ENCODE peak calls at places on chromosomes 1 and 21, in seven cellular contexts. One of them, this sample, is unnamed.

GRCh38 chr1:63127376-63127775 is 195.0 kb upstream of the FOXD3 start:
- DNase-seq in HL-60: no peak
- DNase-seq in stomach: no peak
- DNase-seq in astrocyte of the cerebellum: no peak
- DNase-seq in fibroblast of the aortic adventitia: no peak
- DNase-seq in GM12864: no peak
- DNase-seq in PC-3: no peak
- DNase-seq in this sample: peak

GRCh38 chr1:9238550-9238949 is 4.0 kb downstream of the H6PD start:
- DNase-seq in stomach: no peak
- DNase-seq in HL-60: no peak
- DNase-seq in PC-3: no peak
- DNase-seq in astrocyte of the cerebellum: no peak
- DNase-seq in fibroblast of the aortic adventitia: no peak
- DNase-seq in GM12864: no peak
- DNase-seq in this sample: peak

GRCh38 chr1:151549199-151549598 is 9.1 kb downstream of the TUFT1 start:
- DNase-seq in PC-3: no peak
- DNase-seq in astrocyte of the cerebellum: no peak
- DNase-seq in HL-60: no peak
- DNase-seq in GM12864: no peak
- DNase-seq in stomach: no peak
- DNase-seq in fibroblast of the aortic adventitia: no peak
- DNase-seq in this sample: no peak

GRCh38 chr1:10514490-10515235 is 39.9 kb downstream of the PEX14 start:
- DNase-seq in stomach: no peak
- DNase-seq in astrocyte of the cerebellum: no peak
- DNase-seq in PC-3: peak
- DNase-seq in HL-60: no peak
- DNase-seq in fibroblast of the aortic adventitia: peak
- DNase-seq in GM12864: no peak
- DNase-seq in this sample: peak

GRCh38 chr1:26156285-26157038 is 2.4 kb upstream of the FAM110D start:
- DNase-seq in HL-60: no peak
- DNase-seq in stomach: no peak
- DNase-seq in PC-3: no peak
- DNase-seq in astrocyte of the cerebellum: no peak
- DNase-seq in GM12864: no peak
- DNase-seq in fibroblast of the aortic adventitia: no peak
- DNase-seq in this sample: no peak

GRCh38 chr1:229339520-229339919 is 3.3 kb downstream of the CCSAP start:
- DNase-seq in fibroblast of the aortic adventitia: no peak
- DNase-seq in PC-3: peak
- DNase-seq in astrocyte of the cerebellum: no peak
- DNase-seq in stomach: no peak
- DNase-seq in GM12864: no peak
- DNase-seq in HL-60: no peak
- DNase-seq in this sample: no peak

GRCh38 chr1:94335950-94336349 is 82.2 kb upstream of the ABCD3 start:
- DNase-seq in astrocyte of the cerebellum: peak
- DNase-seq in GM12864: peak
- DNase-seq in stomach: peak
- DNase-seq in HL-60: peak
- DNase-seq in fibroblast of the aortic adventitia: peak
- DNase-seq in PC-3: peak
- DNase-seq in this sample: peak

GRCh38 chr1:112956503-112957132 is 622 bp upstream of the SLC16A1 start:
- DNase-seq in fibroblast of the aortic adventitia: no peak
- DNase-seq in GM12864: no peak
- DNase-seq in PC-3: no peak
- DNase-seq in astrocyte of the cerebellum: no peak
- DNase-seq in stomach: no peak
- DNase-seq in HL-60: no peak
- DNase-seq in this sample: no peak

GRCh38 chr1:18667333-18667732 is 36.7 kb downstream of the PAX7 start:
- DNase-seq in stomach: no peak
- DNase-seq in astrocyte of the cerebellum: no peak
- DNase-seq in PC-3: no peak
- DNase-seq in HL-60: no peak
- DNase-seq in GM12864: no peak
- DNase-seq in fibroblast of the aortic adventitia: no peak
- DNase-seq in this sample: no peak

GRCh38 chr1:74205236-74205635 is 7.2 kb downstream of the FPGT start:
- DNase-seq in PC-3: no peak
- DNase-seq in fibroblast of the aortic adventitia: peak
- DNase-seq in astrocyte of the cerebellum: no peak
- DNase-seq in GM12864: no peak
- DNase-seq in stomach: no peak
- DNase-seq in HL-60: no peak
- DNase-seq in this sample: no peak

GRCh38 chr1:10733967-10734366 is 62.5 kb downstream of the CASZ1 start:
- DNase-seq in stomach: no peak
- DNase-seq in HL-60: no peak
- DNase-seq in PC-3: no peak
- DNase-seq in fibroblast of the aortic adventitia: no peak
- DNase-seq in GM12864: no peak
- DNase-seq in astrocyte of the cerebellum: no peak
- DNase-seq in this sample: no peak

GRCh38 chr1:185238447-185238846 is 78.6 kb downstream of the IVNS1ABP start:
- DNase-seq in PC-3: peak
- DNase-seq in fibroblast of the aortic adventitia: peak
- DNase-seq in astrocyte of the cerebellum: no peak
- DNase-seq in stomach: no peak
- DNase-seq in GM12864: no peak
- DNase-seq in HL-60: no peak
- DNase-seq in this sample: peak

GRCh38 chr21:39451332-39452206 is at the start of gene SH3BGR:
- DNase-seq in stomach: no peak
- DNase-seq in PC-3: peak
- DNase-seq in astrocyte of the cerebellum: no peak
- DNase-seq in fibroblast of the aortic adventitia: peak
- DNase-seq in HL-60: no peak
- DNase-seq in GM12864: no peak
- DNase-seq in this sample: no peak

GRCh38 chr1:20250346-20250989 is 40.2 kb upstream of the VWA5B1 start:
- DNase-seq in PC-3: peak
- DNase-seq in fibroblast of the aortic adventitia: peak
- DNase-seq in HL-60: no peak
- DNase-seq in stomach: peak
- DNase-seq in astrocyte of the cerebellum: no peak
- DNase-seq in GM12864: no peak
- DNase-seq in this sample: peak

GRCh38 chr21:33428669-33429068 is 25.5 kb downstream of the IFNGR2 start:
- DNase-seq in PC-3: peak
- DNase-seq in fibroblast of the aortic adventitia: peak
- DNase-seq in HL-60: no peak
- DNase-seq in GM12864: no peak
- DNase-seq in astrocyte of the cerebellum: no peak
- DNase-seq in stomach: no peak
- DNase-seq in this sample: peak

GRCh38 chr1:38776466-38776865 is 83.1 kb downstream of the RRAGC start:
- DNase-seq in fibroblast of the aortic adventitia: no peak
- DNase-seq in PC-3: no peak
- DNase-seq in stomach: no peak
- DNase-seq in astrocyte of the cerebellum: no peak
- DNase-seq in HL-60: no peak
- DNase-seq in GM12864: no peak
- DNase-seq in this sample: no peak

DNA sequence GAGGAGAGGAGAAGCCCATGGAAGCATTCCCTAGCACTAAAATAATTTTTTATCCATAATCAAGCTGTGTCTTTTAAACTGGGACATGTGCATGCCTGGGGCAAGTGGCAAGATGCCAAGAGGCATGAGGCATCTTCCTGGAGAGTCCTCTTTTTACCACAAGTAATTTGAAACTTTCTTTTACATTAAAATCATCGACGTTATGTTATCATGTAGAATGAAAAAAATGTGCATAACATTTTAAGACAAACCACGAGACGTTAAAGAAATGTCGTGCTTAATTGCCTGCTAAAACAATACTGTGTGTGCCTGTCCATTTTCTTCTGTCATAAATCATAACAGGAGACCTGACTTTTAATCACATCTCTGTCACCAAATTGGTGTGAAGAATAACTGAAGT is 1.5 kb downstream of the STYXL2 start:
- DNase-seq in PC-3: peak
- DNase-seq in astrocyte of the cerebellum: peak
- DNase-seq in fibroblast of the aortic adventitia: peak
- DNase-seq in HL-60: no peak
- DNase-seq in stomach: no peak
- DNase-seq in GM12864: no peak
- DNase-seq in this sample: peak
- H3K4me3 ChIP-seq in PC-3: peak
- H3K4me3 ChIP-seq in astrocyte of the cerebellum: no peak
- H3K4me3 ChIP-seq in fibroblast of the aortic adventitia: no peak
- H3K4me3 ChIP-seq in HL-60: no peak
- H3K4me3 ChIP-seq in stomach: no peak
- H3K4me3 ChIP-seq in GM12864: no peak
- H3K4me3 ChIP-seq in this sample: no peak

DNA sequence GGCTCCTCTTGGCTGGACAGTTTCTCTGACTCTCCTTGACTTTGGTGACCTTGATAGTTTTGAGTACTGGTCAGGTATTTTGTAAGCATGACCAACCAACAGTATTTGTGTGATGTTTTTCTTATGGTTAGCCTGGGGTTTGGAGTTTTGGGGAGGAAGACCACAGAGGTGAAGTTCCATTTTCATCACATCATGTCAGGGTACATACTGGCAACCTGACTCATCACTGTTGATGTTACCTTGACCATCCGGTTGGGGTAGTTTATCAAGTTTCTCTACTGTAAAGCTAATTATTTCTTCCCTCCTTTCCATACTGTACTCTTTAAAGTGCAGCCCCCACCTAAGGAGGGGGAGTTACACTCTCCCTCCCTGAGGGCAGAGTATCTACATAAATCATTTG is 13.4 kb downstream of the OSCP1 start:
- DNase-seq in fibroblast of the aortic adventitia: no peak
- DNase-seq in GM12864: no peak
- DNase-seq in PC-3: peak
- DNase-seq in astrocyte of the cerebellum: peak
- DNase-seq in stomach: no peak
- DNase-seq in HL-60: no peak
- DNase-seq in this sample: no peak
- TF ChIP-seq CTCF in fibroblast of the aortic adventitia: no peak
- TF ChIP-seq CTCF in GM12864: no peak
- TF ChIP-seq CTCF in PC-3: no peak
- TF ChIP-seq CTCF in astrocyte of the cerebellum: no peak
- TF ChIP-seq CTCF in stomach: no peak
- TF ChIP-seq CTCF in HL-60: no peak
- TF ChIP-seq CTCF in this sample: no peak

DNA sequence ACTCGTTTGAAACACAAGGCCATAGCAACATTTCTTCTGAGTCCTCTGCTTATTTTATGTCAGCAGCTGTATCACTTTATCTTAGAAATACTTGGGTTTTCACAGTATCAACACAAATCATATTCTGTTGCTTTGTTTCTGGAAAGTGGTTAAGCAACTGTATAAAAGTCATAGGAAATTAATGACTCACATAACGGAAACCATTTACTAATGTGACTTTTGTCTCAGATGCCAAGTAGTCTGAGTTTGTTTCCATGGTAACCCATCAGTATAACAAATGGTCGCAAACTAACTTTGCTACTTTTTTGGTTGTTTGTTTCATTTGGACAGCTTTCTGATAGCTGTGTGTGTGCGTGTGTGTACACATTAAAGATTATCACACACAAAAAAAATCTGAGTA is 31.0 kb downstream of the EEIG2 start:
- DNase-seq in PC-3: peak
- DNase-seq in stomach: no peak
- DNase-seq in fibroblast of the aortic adventitia: peak
- DNase-seq in GM12864: no peak
- DNase-seq in astrocyte of the cerebellum: peak
- DNase-seq in HL-60: peak
- DNase-seq in this sample: peak
- H3K4me3 ChIP-seq in PC-3: no peak
- H3K4me3 ChIP-seq in stomach: no peak
- H3K4me3 ChIP-seq in fibroblast of the aortic adventitia: no peak
- H3K4me3 ChIP-seq in GM12864: no peak
- H3K4me3 ChIP-seq in astrocyte of the cerebellum: no peak
- H3K4me3 ChIP-seq in HL-60: no peak
- H3K4me3 ChIP-seq in this sample: no peak

DNA sequence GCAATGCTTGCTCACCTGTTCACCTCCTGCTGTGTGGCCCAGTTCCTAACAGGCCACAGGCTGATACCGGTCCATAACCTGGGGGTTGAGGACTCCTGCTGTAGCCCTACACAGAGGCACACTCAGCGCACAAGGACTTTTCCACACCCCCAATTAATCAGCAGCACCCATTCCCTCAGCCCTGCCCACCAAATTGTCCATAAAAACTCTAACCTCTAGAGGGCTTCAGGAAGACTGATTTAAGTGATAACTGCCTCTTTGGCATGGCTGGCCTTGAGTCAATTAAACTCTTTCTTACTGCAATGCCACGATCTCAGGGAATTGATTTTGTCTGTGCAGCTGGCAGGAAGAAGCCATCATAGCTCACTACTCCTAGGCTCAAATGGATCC is 71.3 kb upstream of the MUTYH start:
- DNase-seq in fibroblast of the aortic adventitia: no peak
- DNase-seq in HL-60: no peak
- DNase-seq in astrocyte of the cerebellum: no peak
- DNase-seq in GM12864: no peak
- DNase-seq in stomach: no peak
- DNase-seq in PC-3: peak
- DNase-seq in this sample: no peak
- TF ChIP-seq CTCF in fibroblast of the aortic adventitia: no peak
- TF ChIP-seq CTCF in HL-60: no peak
- TF ChIP-seq CTCF in astrocyte of the cerebellum: no peak
- TF ChIP-seq CTCF in GM12864: no peak
- TF ChIP-seq CTCF in stomach: no peak
- TF ChIP-seq CTCF in PC-3: peak
- TF ChIP-seq CTCF in this sample: no peak

GRCh38 chr21:44957047-44957831 is 17.4 kb downstream of the SLX9 start:
- DNase-seq in HL-60: no peak
- DNase-seq in PC-3: no peak
- DNase-seq in stomach: no peak
- DNase-seq in astrocyte of the cerebellum: no peak
- DNase-seq in GM12864: no peak
- DNase-seq in fibroblast of the aortic adventitia: no peak
- DNase-seq in this sample: no peak

GRCh38 chr21:44958471-44959191 is 18.8 kb downstream of the SLX9 start:
- DNase-seq in PC-3: no peak
- DNase-seq in stomach: peak
- DNase-seq in GM12864: no peak
- DNase-seq in HL-60: no peak
- DNase-seq in fibroblast of the aortic adventitia: peak
- DNase-seq in astrocyte of the cerebellum: peak
- DNase-seq in this sample: peak

GRCh38 chr21:44960141-44961092 is 20.6 kb downstream of the SLX9 start:
- DNase-seq in HL-60: no peak
- DNase-seq in PC-3: no peak
- DNase-seq in fibroblast of the aortic adventitia: no peak
- DNase-seq in astrocyte of the cerebellum: no peak
- DNase-seq in GM12864: no peak
- DNase-seq in stomach: no peak
- DNase-seq in this sample: no peak

GRCh38 chr21:44957901-44958451 is 18.1 kb downstream of the SLX9 start:
- DNase-seq in fibroblast of the aortic adventitia: no peak
- DNase-seq in astrocyte of the cerebellum: no peak
- DNase-seq in stomach: no peak
- DNase-seq in HL-60: no peak
- DNase-seq in GM12864: no peak
- DNase-seq in PC-3: no peak
- DNase-seq in this sample: no peak

GRCh38 chr21:44959376-44960091 is 19.7 kb downstream of the SLX9 start:
- DNase-seq in stomach: no peak
- DNase-seq in HL-60: no peak
- DNase-seq in PC-3: no peak
- DNase-seq in fibroblast of the aortic adventitia: no peak
- DNase-seq in astrocyte of the cerebellum: no peak
- DNase-seq in GM12864: no peak
- DNase-seq in this sample: no peak
- H3K4me3 ChIP-seq in stomach: no peak
- H3K4me3 ChIP-seq in HL-60: no peak
- H3K4me3 ChIP-seq in PC-3: no peak
- H3K4me3 ChIP-seq in fibroblast of the aortic adventitia: no peak
- H3K4me3 ChIP-seq in astrocyte of the cerebellum: no peak
- H3K4me3 ChIP-seq in GM12864: no peak
- H3K4me3 ChIP-seq in this sample: no peak